ENCODE peak calls at places on chromosomes 4 and X, in ten cellular contexts. T is cardiac muscle cell; C is fibroblast of pulmonary artery; W is RWPE1; S is NCI-H774; P is ELF-1; V is naive thymus-derived CD4-positive, alpha-beta T cell; A is hypothalamus; R is sigmoid colon; U is progenitor cell of endocrine pancreas. O is an unnamed sample.

GRCh38 chr4:181684310-181684709 is 558.9 kb upstream of the TENM3 start:
- DNase-seq in W (no peak), V (no peak), T (peak), A (no peak), P (no peak), U (no peak), R (no peak), C (peak), S (no peak), O (no peak)

GRCh38 chrX:118644378-118644777 is 83.0 kb upstream of the IL13RA1 start:
- DNase-seq in C (peak), A (no peak), W (peak), U (no peak), T (peak), P (no peak), V (no peak), S (peak), R (no peak), O (no peak)

GRCh38 chr4:10461091-10461849 is 4.0 kb upstream of the ZNF518B start:
- DNase-seq in R (no peak), S (peak), P (peak), U (peak), V (peak), A (no peak), T (peak), W (peak), C (peak), O (peak)

GRCh38 chrX:17580529-17581155 is 156.7 kb upstream of the SCML1 start:
- DNase-seq in P (no peak), C (peak), T (peak), W (no peak), U (no peak), V (no peak), R (peak), S (no peak), A (no peak), O (no peak)

GRCh38 chr4:159227378-159227777 is 124.5 kb downstream of the RAPGEF2 start:
- DNase-seq in T (no peak), S (no peak), P (no peak), A (no peak), V (no peak), C (no peak), W (no peak), R (no peak), U (no peak), O (no peak)

GRCh38 chr4:36256398-36256828 is 12.1 kb upstream of the ARAP2 start:
- DNase-seq in W (no peak), C (no peak), R (no peak), V (no peak), A (peak), T (no peak), U (no peak), S (no peak), P (no peak), O (no peak)

GRCh38 chr4:142405021-142405991 is 440.8 kb downstream of the INPP4B start:
- DNase-seq in V (peak), A (no peak), U (no peak), W (peak), S (no peak), T (peak), R (peak), P (peak), C (peak), O (peak)

GRCh38 chr4:32485976-32486375 is 1765.8 kb downstream of the PCDH7 start:
- DNase-seq in A (no peak), T (peak), V (no peak), W (no peak), C (peak), R (no peak), S (no peak), P (no peak), U (no peak), O (no peak)

GRCh38 chr4:47551682-47552081 is 66.6 kb downstream of the ATP10D start:
- DNase-seq in R (no peak), V (no peak), U (no peak), C (no peak), W (peak), P (no peak), S (no peak), T (no peak), A (no peak), O (no peak)

GRCh38 chr4:149409186-149410056 is 406.2 kb downstream of the IQCM start:
- DNase-seq in W (peak), C (peak), R (no peak), S (no peak), T (peak), P (no peak), U (no peak), V (no peak), A (no peak), O (no peak)

GRCh38 chr4:118813561-118813960 is 22.4 kb downstream of the SEC24D start:
- DNase-seq in S (no peak), C (no peak), P (no peak), A (no peak), U (no peak), V (no peak), W (no peak), R (no peak), T (no peak), O (no peak)

GRCh38 chr4:25001499-25001898 is 29.2 kb downstream of the LGI2 start:
- DNase-seq in A (no peak), T (no peak), S (no peak), W (no peak), R (no peak), C (no peak), P (no peak), V (no peak), U (no peak), O (no peak)

GRCh38 chrX:152907084-152907651 is 9.3 kb downstream of the ZNF185 start:
- DNase-seq in U (no peak), R (no peak), T (peak), V (no peak), S (no peak), A (peak), C (peak), P (peak), W (no peak), O (peak)

GRCh38 chrX:150772150-150772970 is 79.2 kb downstream of the MTMR1 start:
- DNase-seq in U (peak), W (peak), P (peak), C (peak), T (peak), R (peak), A (peak), V (peak), S (peak), O (peak)

GRCh38 chrX:35625714-35626113 is 172.4 kb upstream of the MAGEB16 start:
- DNase-seq in P (no peak), T (no peak), S (no peak), A (no peak), W (no peak), V (no peak), U (no peak), C (no peak), R (no peak), O (no peak)

GRCh38 chr4:52657630-52658501 is 1.2 kb downstream of the USP46 start:
- DNase-seq in U (no peak), C (peak), R (peak), T (peak), V (no peak), S (no peak), P (peak), A (no peak), W (no peak), O (peak)

GRCh38 chr4:121041307-121042090 is 30.8 kb downstream of the NDNF start:
- DNase-seq in U (no peak), S (no peak), T (no peak), V (peak), C (no peak), R (no peak), W (no peak), P (peak), A (no peak), O (no peak)

GRCh38 chr4:168386002-168386401 is 67.5 kb upstream of the DDX60 start:
- DNase-seq in C (peak), R (no peak), W (no peak), S (no peak), V (no peak), P (no peak), U (no peak), A (no peak), T (peak), O (no peak)

GRCh38 chrX:129759576-129760061 is 20.1 kb upstream of the SASH3 start:
- DNase-seq in A (peak), S (no peak), R (no peak), W (no peak), U (no peak), V (peak), C (peak), P (peak), T (peak), O (no peak)

GRCh38 chrX:22538581-22538980 is 265.9 kb downstream of the CBLL2 start:
- DNase-seq in C (no peak), U (no peak), S (no peak), W (no peak), A (no peak), R (no peak), P (no peak), T (no peak), V (no peak), O (no peak)

GRCh38 chr4:3253808-3254207 is 4.8 kb downstream of the MSANTD1 start:
- DNase-seq in T (no peak), U (no peak), W (no peak), A (no peak), P (no peak), R (peak), S (no peak), V (no peak), C (no peak), O (no peak)

GRCh38 chrX:14243823-14244222 is 214.1 kb upstream of the GEMIN8 start:
- DNase-seq in W (no peak), P (peak), T (no peak), V (no peak), R (no peak), U (no peak), S (no peak), C (no peak), A (no peak), O (no peak)

GRCh38 chr4:168882650-168883233 is 127.3 kb downstream of the CBR4 start:
- DNase-seq in V (no peak), C (peak), U (no peak), R (peak), W (no peak), P (no peak), S (no peak), T (peak), A (no peak), O (no peak)

GRCh38 chr4:186297013-186297645 is 31.1 kb downstream of the F11 start:
- DNase-seq in V (peak), T (peak), U (no peak), A (no peak), C (peak), S (peak), P (peak), R (no peak), W (peak), O (no peak)

GRCh38 chr4:69120869-69121268 is 24.6 kb downstream of the UGT2B7 start:
- DNase-seq in W (no peak), A (no peak), T (no peak), U (no peak), C (peak), V (no peak), P (no peak), R (no peak), S (no peak), O (no peak)

GRCh38 chrX:91414710-91415109 is 19.9 kb upstream of the PABPC5 start:
- DNase-seq in U (no peak), C (no peak), V (no peak), W (no peak), T (no peak), S (no peak), P (peak), A (no peak), R (no peak), O (no peak)

GRCh38 chr4:55080174-55080865 is 45.1 kb downstream of the KDR start:
- DNase-seq in P (no peak), T (peak), S (no peak), V (no peak), W (no peak), U (no peak), A (no peak), C (no peak), R (no peak), O (no peak)

O was measured in neural crest cell.